ENCODE peak calls at places on chromosomes 1 and 21, in seven cellular contexts. K, G, L, F, E, W and Y are unnamed samples.

GRCh38 chr1:99737016-99737415 is 29.4 kb downstream of the FRRS1 start:
- DNase-seq in F (no peak), E (no peak), W (peak; percentile 1), L (no peak), G (peak; percentile 8), K (no peak), Y (no peak)

GRCh38 chr1:154765970-154766369 is 104.1 kb downstream of the KCNN3 start:
- DNase-seq in F (peak; percentile 20), W (no peak), G (peak; percentile 75), K (no peak), L (no peak), E (no peak), Y (peak; percentile 43)

GRCh38 chr1:55213029-55213884 is 1.9 kb downstream of the USP24 start:
- DNase-seq in W (no peak), K (no peak), L (peak; percentile 22), F (no peak), E (no peak), G (no peak), Y (no peak)

GRCh38 chr1:33758698-33759097 is 105.2 kb upstream of the HMGB4 start:
- DNase-seq in K (no peak), F (no peak), E (no peak), G (no peak), L (no peak), W (no peak), Y (peak; percentile 24)

GRCh38 chr1:66690666-66691381 is 61.4 kb upstream of the DYNLT5 start:
- DNase-seq in E (no peak), K (no peak), L (no peak), G (no peak), F (no peak), W (no peak), Y (no peak)

GRCh38 chr1:93989601-93990000 is 80.4 kb upstream of the GCLM start:
- DNase-seq in E (no peak), K (no peak), W (no peak), G (no peak), F (no peak), L (no peak), Y (no peak)

GRCh38 chr1:25714532-25714931 is 85.5 kb upstream of the SELENON start:
- DNase-seq in E (no peak), K (no peak), L (no peak), W (no peak), G (no peak), F (no peak), Y (no peak)

GRCh38 chr1:116989851-116990250 is 11.7 kb upstream of the CD101 start:
- DNase-seq in F (no peak), L (no peak), E (no peak), W (no peak), G (no peak), K (no peak), Y (no peak)

GRCh38 chr1:99723251-99723650 is 43.2 kb downstream of the FRRS1 start:
- DNase-seq in L (no peak), F (no peak), K (no peak), E (no peak), W (no peak), G (no peak), Y (no peak)

GRCh38 chr1:87760100-87760499 is 431.4 kb downstream of the LMO4 start:
- DNase-seq in G (no peak), F (no peak), L (no peak), E (no peak), K (no peak), W (no peak), Y (no peak)

GRCh38 chr1:246875041-246876026 is 56.4 kb downstream of the AHCTF1 start:
- DNase-seq in F (no peak), K (no peak), L (no peak), W (no peak), E (peak; percentile 33), G (no peak), Y (no peak)

GRCh38 chr1:231165371-231165770 is 3.5 kb downstream of the TRIM67 start:
- DNase-seq in G (no peak), L (no peak), W (no peak), K (no peak), F (no peak), E (no peak), Y (no peak)

GRCh38 chr1:43267291-43267805 is 2.4 kb upstream of the TMEM125 start:
- DNase-seq in W (no peak), E (no peak), L (no peak), F (no peak), K (no peak), G (no peak), Y (peak; percentile 31)

GRCh38 chr1:119453021-119453420 is 38.1 kb downstream of the HSD3B2 start:
- DNase-seq in E (peak; percentile 8), F (no peak), W (no peak), G (no peak), K (peak; percentile 13), L (no peak), Y (peak; percentile 33)

GRCh38 chr1:235027076-235027861 is 101.4 kb downstream of the TOMM20 start:
- DNase-seq in W (no peak), G (no peak), E (no peak), F (no peak), L (no peak), K (no peak), Y (no peak)

GRCh38 chr1:173478099-173478555 is 992 bp downstream of the PRDX6 start:
- DNase-seq in G (peak; percentile 35), W (peak; percentile 44), E (no peak), K (peak; percentile 38), L (no peak), F (peak; percentile 68), Y (peak; percentile 91)

GRCh38 chr1:151187205-151187604 is 2.8 kb downstream of the VPS72 start:
- DNase-seq in W (no peak), G (no peak), F (no peak), L (no peak), E (no peak), K (no peak), Y (no peak)

GRCh38 chr1:29236743-29236992 is 346 bp downstream of the PTPRU start:
- DNase-seq in W (no peak), K (no peak), E (no peak), G (no peak), L (no peak), F (no peak), Y (no peak)

GRCh38 chr1:42046772-42047552 is 106.2 kb upstream of the GUCA2B start:
- DNase-seq in E (no peak), G (no peak), F (no peak), L (no peak), K (no peak), W (no peak), Y (no peak)

GRCh38 chr1:3403388-3404179 is 50.9 kb upstream of the ARHGEF16 start:
- DNase-seq in K (no peak), L (no peak), G (no peak), E (no peak), W (no peak), F (no peak), Y (no peak)

GRCh38 chr1:67646145-67647035 is 38.6 kb upstream of the GADD45A start:
- DNase-seq in E (no peak), W (peak; percentile 8), K (peak; percentile 47), L (no peak), G (no peak), F (peak; percentile 53), Y (no peak)

GRCh38 chr1:200317236-200317635 is 92.6 kb downstream of the ZNF281 start:
- DNase-seq in G (no peak), L (no peak), F (no peak), E (no peak), K (no peak), W (no peak), Y (no peak)

GRCh38 chr1:227541129-227541528 is 22.2 kb upstream of the ZNF678 start:
- DNase-seq in L (no peak), F (no peak), G (no peak), W (no peak), K (no peak), E (no peak), Y (no peak)

GRCh38 chr1:201499191-201499590 is 7.7 kb downstream of the CSRP1 start:
- DNase-seq in K (no peak), G (no peak), F (no peak), W (no peak), L (no peak), E (no peak), Y (no peak)

GRCh38 chr1:222643603-222643936 is 25.7 kb downstream of the MIA3 start:
- DNase-seq in G (no peak), K (no peak), L (no peak), F (no peak), E (no peak), W (no peak), Y (no peak)

GRCh38 chr1:244104309-244105060 is 53.4 kb downstream of the ZBTB18 start:
- DNase-seq in G (no peak), F (no peak), W (no peak), L (no peak), E (no peak), K (no peak), Y (no peak)

GRCh38 chr1:116340506-116341240 is 32.4 kb upstream of the ATP1A1 start:
- DNase-seq in G (no peak), W (no peak), E (no peak), K (no peak), L (no peak), F (no peak), Y (no peak)

GRCh38 chr1:31003613-31004230 is 61.8 kb downstream of the PUM1 start:
- DNase-seq in W (no peak), E (no peak), G (no peak), K (no peak), F (no peak), L (no peak), Y (no peak)

GRCh38 chr1:15510611-15511405 is 13.2 kb downstream of the CASP9 start:
- DNase-seq in F (no peak), W (no peak), E (no peak), K (no peak), G (no peak), L (no peak), Y (peak; percentile 78)

GRCh38 chr1:244112646-244113045 is 61.6 kb downstream of the ZBTB18 start:
- DNase-seq in G (no peak), K (no peak), E (no peak), F (no peak), L (no peak), W (no peak), Y (no peak)

GRCh38 chr1:115363171-115363570 is 25.1 kb upstream of the NGF start:
- DNase-seq in E (no peak), G (no peak), W (no peak), L (no peak), K (no peak), F (no peak), Y (no peak)

GRCh38 chr21:35575280-35575915 is 484.9 kb downstream of the SETD4 start:
- DNase-seq in G (no peak), L (no peak), E (no peak), W (no peak), K (no peak), F (no peak), Y (no peak)

GRCh38 chr1:186628910-186629309 is 51.3 kb downstream of the PTGS2 start:
- DNase-seq in K (no peak), G (no peak), W (no peak), E (no peak), L (no peak), F (no peak), Y (no peak)